ENCODE peak calls at places on chromosomes 4 and X, in seven cellular contexts. Z is mesendoderm, F is H9, C is IMR-90, R is trophoblast cell, J is neuronal stem cell, B is H1. M is an unnamed sample. For H3K79me1, the result is how much of the 10 kb centered on the place peaks cover.

GRCh38 chr4:133668061-133668851 is 519.2 kb downstream of the PCDH10 start:
- DNase-seq in Z (peak), C (no peak), B (peak), R (no peak), F (peak), J (no peak), M (no peak)

GRCh38 chr4:26936284-26937065 is 75.8 kb downstream of the STIM2 start:
- DNase-seq in C (peak), Z (peak), F (no peak), J (no peak), R (peak), B (no peak), M (peak)

GRCh38 chrX:87572911-87573310 is 55.3 kb downstream of the KLHL4 start:
- DNase-seq in Z (peak), R (no peak), B (no peak), C (no peak), F (no peak), J (no peak), M (peak)

GRCh38 chrX:41014776-41015175 is 70.5 kb upstream of the USP9X start:
- DNase-seq in Z (no peak), C (peak), F (no peak), B (no peak), R (peak), J (no peak), M (no peak)

GRCh38 chr4:25723409-25723808 is 67.8 kb downstream of the SLC34A2 start:
- DNase-seq in C (peak), R (peak), Z (no peak), J (no peak), F (no peak), B (no peak), M (no peak)

GRCh38 chrX:119605398-119605738 is 856 bp downstream of the NKRF start:
- DNase-seq in J (no peak), F (no peak), R (peak), C (no peak), B (peak), Z (no peak), M (peak)

GRCh38 chr4:145481164-145481941 is at the start of gene SMAD1:
- DNase-seq in R (peak), F (peak), C (peak), B (peak), Z (peak), J (peak), M (peak)

GRCh38 chrX:52865328-52865980 is 2.4 kb downstream of the XAGE3 start:
- DNase-seq in J (no peak), C (peak), R (no peak), B (no peak), F (no peak), Z (no peak), M (no peak)

GRCh38 chrX:76253432-76253831 is 80.6 kb downstream of the PBDC1 start:
- DNase-seq in R (peak), Z (peak), B (no peak), F (peak), C (peak), J (peak), M (peak)

GRCh38 chrX:19448077-19448476 is 67.2 kb downstream of the MAP3K15 start:
- DNase-seq in F (no peak), Z (no peak), J (no peak), C (no peak), R (no peak), B (no peak), M (no peak)

GRCh38 chrX:116009871-116010710 is 160.5 kb upstream of the AGTR2 start:
- DNase-seq in B (no peak), C (no peak), Z (peak), R (no peak), J (no peak), F (peak), M (no peak)

GRCh38 chrX:13699183-13699826 is 10.4 kb downstream of the RAB9A start:
- DNase-seq in Z (no peak), B (no peak), J (no peak), R (peak), F (no peak), C (peak), M (peak)

GRCh38 chr4:139975830-139976272 is 178.1 kb downstream of the MAML3 start:
- DNase-seq in F (no peak), Z (no peak), C (peak), J (no peak), R (peak), B (no peak), M (peak)

GRCh38 chrX:36963069-36963808 is 44.9 kb upstream of the FAM47C start:
- DNase-seq in J (no peak), F (peak), C (no peak), R (peak), B (peak), Z (peak), M (no peak)

GRCh38 chrX:18353931-18354368 is 538 bp downstream of the SCML2 start:
- DNase-seq in R (no peak), Z (peak), B (peak), C (no peak), J (peak), F (peak), M (no peak)

GRCh38 chrX:39871648-39872047 is 226.1 kb downstream of the BCOR start:
- DNase-seq in J (no peak), B (no peak), R (no peak), Z (no peak), F (no peak), C (no peak), M (no peak)

GRCh38 chr4:98686046-98686385 is 27.6 kb upstream of the TSPAN5 start:
- DNase-seq in F (no peak), R (no peak), Z (no peak), C (no peak), B (no peak), J (no peak), M (no peak)

GRCh38 chr4:42605264-42605663 is 51.6 kb downstream of the ATP8A1 start:
- DNase-seq in F (no peak), Z (peak), C (no peak), B (no peak), J (no peak), R (no peak), M (no peak)

GRCh38 chrX:51461053-51462050 is 35.0 kb downstream of the NUDT11 start:
- DNase-seq in B (no peak), F (peak), C (peak), J (peak), R (peak), Z (peak), M (peak)

GRCh38 chrX:41095962-41096955 is 11.0 kb downstream of the USP9X start:
- DNase-seq in R (no peak), C (no peak), J (no peak), F (no peak), B (no peak), Z (no peak), M (peak)

GRCh38 chr4:70240192-70240591 is 2.2 kb upstream of the CSN3 start:
- DNase-seq in B (no peak), F (no peak), J (no peak), C (peak), Z (peak), R (peak), M (peak)

GRCh38 chr4:101439926-101440325 is 92.6 kb upstream of the PPP3CA start:
- DNase-seq in R (no peak), C (peak), Z (no peak), F (no peak), J (no peak), B (no peak), M (no peak)

GRCh38 chrX:100864967-100865366 is 9.2 kb downstream of the NOX1 start:
- DNase-seq in C (peak), B (no peak), F (no peak), Z (no peak), J (no peak), R (no peak), M (peak)

GRCh38 chrX:17944833-17945497 is 83.9 kb upstream of the RAI2 start:
- DNase-seq in C (no peak), F (no peak), R (peak), B (peak), J (peak), Z (no peak), M (no peak)

GRCh38 chrX:150767045-150767395 is 73.8 kb downstream of the MTMR1 start:
- DNase-seq in J (no peak), C (no peak), B (no peak), F (no peak), Z (peak), R (peak), M (no peak)

GRCh38 chrX:51837926-51838325 is 55.5 kb upstream of the MAGED1 start:
- DNase-seq in J (no peak), C (peak), R (no peak), Z (no peak), F (no peak), B (no peak), M (peak)

GRCh38 chr4:66794635-66795034 is 750.7 kb downstream of the CENPC start:
- DNase-seq in Z (no peak), C (no peak), B (no peak), J (no peak), F (no peak), R (no peak), M (no peak)

GRCh38 chrX:29903365-29903764 is 312.0 kb upstream of the MAGEB2 start:
- DNase-seq in R (no peak), F (no peak), B (no peak), C (peak), Z (no peak), J (no peak), M (peak)

GRCh38 chr4:26213317-26213716 is 107.5 kb upstream of the RBPJ start:
- DNase-seq in F (no peak), B (no peak), J (no peak), Z (peak), R (peak), C (no peak), M (no peak)

GRCh38 chr4:73998040-73999011 is at the start of gene CXCL5:
- DNase-seq in B (peak), Z (peak), C (peak), F (peak), R (no peak), J (peak), M (peak)

GRCh38 chr4:7727727-7728126 is 211.9 kb downstream of the AFAP1 start:
- DNase-seq in F (no peak), B (no peak), R (no peak), J (no peak), C (no peak), Z (no peak), M (no peak)

GRCh38 chr4:306551-306961 is 1.3 kb upstream of the ZNF732 start:
- DNase-seq in B (no peak), C (no peak), J (no peak), Z (no peak), R (no peak), F (no peak), M (no peak)

GRCh38 chr4:77921701-77922100 is 59.1 kb downstream of the MRPL1 start:
- DNase-seq in R (peak), C (peak), Z (no peak), B (no peak), F (no peak), J (no peak), M (peak)

GRCh38 chrX:3393581-3394111 is 47.2 kb upstream of the MXRA5 start:
- DNase-seq in B (no peak), F (no peak), R (no peak), J (no peak), Z (peak), C (no peak), M (no peak)

GRCh38 chrX:83509246-83509801 is 1.2 kb downstream of the POU3F4 start:
- DNase-seq in R (no peak), C (no peak), J (no peak), F (no peak), B (no peak), Z (no peak), M (no peak)

GRCh38 chr4:159828687-159829086 is 725.8 kb downstream of the RAPGEF2 start:
- DNase-seq in Z (no peak), J (no peak), C (no peak), R (no peak), F (no peak), B (no peak), M (no peak)
- H3K79me1 ChIP-seq in Z (under half), J (under half), C (under half), R (under half), F (under half), B (under half), M (under half)

GRCh38 chr4:173346074-173346473 is 11.9 kb upstream of the HMGB2 start:
- DNase-seq in B (no peak), J (no peak), R (no peak), F (no peak), C (peak), Z (peak), M (peak)
- H3K9ac ChIP-seq in B (no peak), J (no peak), R (no peak), F (no peak), C (peak), Z (no peak), M (no peak)

GRCh38 chr4:81740492-81740891 is 268.8 kb upstream of the RASGEF1B start:
- DNase-seq in R (no peak), C (no peak), F (no peak), Z (no peak), B (no peak), J (no peak), M (no peak)

GRCh38 chr4:81737865-81738559 is 266.3 kb upstream of the RASGEF1B start:
- DNase-seq in J (no peak), F (no peak), C (no peak), Z (no peak), B (no peak), R (no peak), M (no peak)

GRCh38 chr4:81732980-81733379 is 261.3 kb upstream of the RASGEF1B start:
- DNase-seq in F (no peak), Z (no peak), C (no peak), J (no peak), B (no peak), R (peak), M (no peak)

GRCh38 chr4:81738891-81739290 is 267.2 kb upstream of the RASGEF1B start:
- DNase-seq in R (no peak), B (no peak), F (no peak), C (no peak), J (no peak), Z (no peak), M (no peak)

DNA sequence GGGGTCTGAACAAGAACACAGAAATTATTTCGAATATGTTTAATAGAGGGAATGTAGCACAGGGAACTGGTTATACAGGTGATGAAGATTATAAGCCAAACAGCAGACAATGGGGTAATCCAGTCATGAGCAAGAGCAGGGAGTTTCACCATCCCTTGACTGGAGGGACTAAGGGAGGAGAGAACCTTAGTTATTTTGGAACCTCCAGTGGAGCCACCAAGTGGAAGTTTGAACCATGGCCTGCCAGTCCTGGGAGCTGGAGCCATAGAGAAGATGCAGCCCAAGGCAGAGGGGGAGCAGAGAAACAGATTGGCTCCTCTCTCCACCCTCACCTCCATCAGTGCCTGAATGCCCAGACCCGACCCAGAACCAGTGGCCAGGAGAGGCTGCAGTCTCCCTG is 264.6 kb upstream of the RASGEF1B start:
- DNase-seq in Z (peak), J (no peak), F (no peak), R (no peak), C (no peak), B (no peak), M (no peak)
- H3K23ac ChIP-seq in Z (no peak), J (no peak), F (no peak), R (no peak), C (no peak), B (no peak), M (no peak)

GRCh38 chrX:7204619-7205018 is 56.7 kb upstream of the PUDP start:
- DNase-seq in B (no peak), C (no peak), J (no peak), Z (no peak), R (no peak), F (no peak), M (no peak)
- H3K79me1 ChIP-seq in B (under half), C (under half), J (under half), Z (under half), R (under half), F (under half), M (under half)

GRCh38 chrX:530726-531610 is 99.6 kb upstream of the SHOX start:
- DNase-seq in J (no peak), B (no peak), C (no peak), Z (no peak), R (no peak), F (peak), M (no peak)

GRCh38 chrX:534804-535203 is 95.8 kb upstream of the SHOX start:
- DNase-seq in F (no peak), J (no peak), R (no peak), B (no peak), C (no peak), Z (no peak), M (no peak)

GRCh38 chrX:526295-527224 is 104.0 kb upstream of the SHOX start:
- DNase-seq in F (no peak), C (no peak), Z (no peak), B (no peak), R (no peak), J (no peak), M (no peak)

GRCh38 chrX:536616-537015 is 94.0 kb upstream of the SHOX start:
- DNase-seq in B (no peak), F (no peak), C (no peak), R (no peak), Z (no peak), J (no peak), M (no peak)

DNA sequence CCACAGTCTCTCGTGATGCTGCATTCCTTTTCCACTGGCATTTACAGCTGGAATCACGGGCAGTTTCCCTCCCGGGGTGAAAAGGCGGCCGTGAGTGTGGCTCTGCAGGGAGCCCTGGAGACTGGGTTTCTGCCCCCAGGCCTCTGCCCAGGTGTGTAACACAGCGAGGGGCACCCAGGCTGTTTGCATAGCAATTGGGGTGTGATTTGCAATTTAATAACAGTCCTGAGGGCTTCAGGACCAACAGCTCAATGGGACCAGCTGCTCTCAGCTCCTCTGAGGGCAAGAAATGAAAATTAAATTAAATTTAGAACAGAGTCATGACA is 99.0 kb upstream of the SHOX start:
- DNase-seq in Z (no peak), F (peak), R (no peak), B (peak), J (no peak), C (no peak), M (no peak)
- H3K9ac ChIP-seq in Z (no peak), F (no peak), R (no peak), B (no peak), J (no peak), C (no peak), M (no peak)

GRCh38 chr4:65170768-65171514 is 499.3 kb downstream of the EPHA5 start:
- DNase-seq in R (no peak), J (no peak), B (no peak), Z (no peak), F (no peak), C (no peak), M (no peak)

GRCh38 chr4:65167719-65168118 is 502.6 kb downstream of the EPHA5 start:
- DNase-seq in R (no peak), C (no peak), Z (no peak), F (no peak), B (no peak), J (no peak), M (no peak)
- H3K23ac ChIP-seq in R (no peak), C (no peak), Z (no peak), F (no peak), B (no peak), J (no peak), M (no peak)

GRCh38 chr4:37542749-37543148 is 143.4 kb downstream of the RELL1 start:
- DNase-seq in C (no peak), B (no peak), J (no peak), R (no peak), F (no peak), Z (no peak), M (no peak)
- H3K79me1 ChIP-seq in C (under half), B (under half), J (under half), R (under half), F (under half), Z (under half), M (under half)

M was measured in mesenchymal stem cell.